ENCODE peak calls at places on chromosomes 16 and 17, in nine cellular contexts. Q is mesenchymal stem cell; G is A549; N is breast epithelium; H is substantia nigra; X is CD8-positive, alpha-beta T cell; M is GM23248; J is adrenal gland; O is MM.1S. R is an unnamed sample.

GRCh38 chr16:48117217-48118105 is 38.3 kb downstream of the ABCC12 start:
- DNase-seq in Q (peak), G (peak), N (no peak), H (no peak), X (peak), M (peak), J (peak), O (no peak), R (no peak)

GRCh38 chr17:49894761-49895160 is 46.9 kb upstream of the TAC4 start:
- DNase-seq in Q (no peak), G (no peak), N (peak), H (no peak), X (no peak), M (no peak), J (no peak), O (no peak), R (no peak)

GRCh38 chr17:5126719-5127488 is 11.1 kb downstream of the USP6 start:
- DNase-seq in Q (no peak), G (no peak), N (peak), H (no peak), X (no peak), M (no peak), J (peak), O (no peak), R (no peak)

GRCh38 chr16:31476305-31477219 is 4.6 kb downstream of the TGFB1I1 start:
- DNase-seq in Q (peak), G (no peak), N (no peak), H (peak), X (peak), M (no peak), J (peak), O (peak), R (peak)

GRCh38 chr16:23071202-23072083 is 77.8 kb downstream of the USP31 start:
- DNase-seq in Q (no peak), G (no peak), N (peak), H (no peak), X (no peak), M (peak), J (no peak), O (no peak), R (no peak)

GRCh38 chr17:31722251-31723056 is 136.6 kb downstream of the COPRS start:
- DNase-seq in Q (peak), G (no peak), N (no peak), H (no peak), X (no peak), M (peak), J (peak), O (no peak), R (no peak)

GRCh38 chr16:28524544-28525179 is 14.1 kb downstream of the NUPR1 start:
- DNase-seq in Q (no peak), G (no peak), N (no peak), H (no peak), X (no peak), M (peak), J (no peak), O (no peak), R (no peak)

GRCh38 chr16:22787456-22788189 is 26.3 kb upstream of the HS3ST2 start:
- DNase-seq in Q (no peak), G (no peak), N (no peak), H (no peak), X (no peak), M (peak), J (no peak), O (no peak), R (peak)

GRCh38 chr17:40622509-40622928 is 25.1 kb downstream of the SMARCE1 start:
- DNase-seq in Q (no peak), G (no peak), N (no peak), H (no peak), X (no peak), M (no peak), J (no peak), O (no peak), R (no peak)

GRCh38 chr16:29699324-29700219 is 20.6 kb downstream of the QPRT start:
- DNase-seq in Q (no peak), G (no peak), N (no peak), H (no peak), X (no peak), M (no peak), J (no peak), O (no peak), R (no peak)

GRCh38 chr17:38604479-38605229 is 1.1 kb downstream of the SRCIN1 start:
- DNase-seq in Q (no peak), G (peak), N (no peak), H (peak), X (no peak), M (peak), J (no peak), O (peak), R (no peak)

GRCh38 chr17:36705651-36706436 is 104.5 kb downstream of the MRM1 start:
- DNase-seq in Q (peak), G (peak), N (no peak), H (no peak), X (peak), M (peak), J (peak), O (peak), R (no peak)

GRCh38 chr17:56596741-56597494 is 3.4 kb downstream of the NOG start:
- DNase-seq in Q (peak), G (no peak), N (no peak), H (no peak), X (peak), M (peak), J (no peak), O (no peak), R (no peak)

GRCh38 chr17:78130439-78131101 is at the start of gene TMC8:
- DNase-seq in Q (no peak), G (no peak), N (no peak), H (no peak), X (peak), M (no peak), J (no peak), O (peak), R (no peak)

GRCh38 chr16:68116256-68116853 is 31.2 kb downstream of the NFATC3 start:
- DNase-seq in Q (peak), G (peak), N (no peak), H (no peak), X (no peak), M (peak), J (no peak), O (peak), R (no peak)

GRCh38 chr17:44988256-44988942 is 20.3 kb upstream of the C1QL1 start:
- DNase-seq in Q (no peak), G (no peak), N (no peak), H (no peak), X (no peak), M (no peak), J (no peak), O (no peak), R (no peak)

GRCh38 chr17:16997514-16998429 is 25.9 kb upstream of the TNFRSF13B start:
- DNase-seq in Q (no peak), G (peak), N (no peak), H (no peak), X (peak), M (no peak), J (no peak), O (no peak), R (no peak)

GRCh38 chr16:46713634-46714033 is 24.2 kb downstream of the ORC6 start:
- DNase-seq in Q (no peak), G (no peak), N (no peak), H (no peak), X (no peak), M (no peak), J (no peak), O (no peak), R (no peak)

GRCh38 chr17:39597372-39598046 is 10.2 kb downstream of the NEUROD2 start:
- DNase-seq in Q (no peak), G (no peak), N (no peak), H (no peak), X (no peak), M (no peak), J (no peak), O (no peak), R (no peak)

GRCh38 chr17:72600934-72601333 is 480.1 kb downstream of the SOX9 start:
- DNase-seq in Q (no peak), G (peak), N (no peak), H (no peak), X (no peak), M (peak), J (no peak), O (no peak), R (no peak)

GRCh38 chr17:41811549-41812175 is at the start of gene P3H4:
- DNase-seq in Q (peak), G (peak), N (peak), H (peak), X (peak), M (peak), J (peak), O (peak), R (peak)

GRCh38 chr17:41810659-41811548 is 845 bp downstream of the P3H4 start:
- DNase-seq in Q (peak), G (no peak), N (no peak), H (no peak), X (no peak), M (peak), J (no peak), O (no peak), R (peak)

GRCh38 chr17:41813699-41814124 is 908 bp downstream of the FKBP10 start:
- DNase-seq in Q (peak), G (no peak), N (no peak), H (no peak), X (no peak), M (peak), J (no peak), O (no peak), R (no peak)

GRCh38 chr17:41813039-41813680 is 356 bp downstream of the FKBP10 start:
- DNase-seq in Q (no peak), G (no peak), N (no peak), H (no peak), X (no peak), M (peak), J (no peak), O (no peak), R (no peak)

GRCh38 chr17:41812176-41813038 is at the start of gene FKBP10:
- DNase-seq in Q (peak), G (peak), N (peak), H (peak), X (peak), M (peak), J (peak), O (peak), R (peak)
- H3K27ac ChIP-seq in Q (peak), G (peak), N (peak), H (peak), X (no peak), M (peak), J (peak), O (no peak), R (peak)

DNA sequence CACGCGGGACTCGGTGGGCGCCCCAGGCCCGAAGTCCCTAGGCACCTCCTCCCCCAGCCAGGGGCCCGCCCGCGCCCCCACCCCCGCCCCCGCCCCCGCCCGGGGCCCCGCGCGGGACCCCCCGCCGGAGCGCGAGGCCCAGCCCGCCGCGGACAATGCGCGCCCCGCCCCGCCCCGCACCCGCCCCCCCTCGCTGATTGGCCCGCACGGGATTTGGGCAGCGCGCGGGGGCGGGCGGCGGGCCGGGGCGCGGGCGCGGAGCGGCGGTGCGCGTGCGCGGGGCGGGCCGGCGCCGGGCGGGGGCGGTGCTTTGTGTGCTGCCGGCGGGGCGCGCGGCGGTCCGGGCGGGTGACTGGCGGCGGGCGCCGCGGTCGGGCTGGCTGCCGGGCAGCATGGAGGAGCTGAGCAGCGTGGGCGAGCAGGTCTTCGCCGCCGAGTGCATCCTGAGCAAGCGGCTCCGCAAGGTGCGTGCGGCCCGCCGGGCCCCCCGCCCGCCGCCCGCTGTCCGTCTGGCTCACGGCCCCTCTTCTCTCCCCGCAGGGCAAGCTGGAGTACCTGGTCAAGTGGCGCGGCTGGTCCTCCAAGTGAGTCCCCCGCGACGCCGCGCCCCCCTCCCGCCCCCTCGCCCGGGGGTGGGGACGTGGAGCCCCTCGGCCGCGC is at the start of gene CBX2:
- DNase-seq in Q (peak), G (peak), N (no peak), H (peak), X (peak), M (peak), J (peak), O (peak), R (peak)
- H3K27ac ChIP-seq in Q (no peak), G (peak), N (peak), H (peak), X (no peak), M (no peak), J (no peak), O (no peak), R (peak)

DNA sequence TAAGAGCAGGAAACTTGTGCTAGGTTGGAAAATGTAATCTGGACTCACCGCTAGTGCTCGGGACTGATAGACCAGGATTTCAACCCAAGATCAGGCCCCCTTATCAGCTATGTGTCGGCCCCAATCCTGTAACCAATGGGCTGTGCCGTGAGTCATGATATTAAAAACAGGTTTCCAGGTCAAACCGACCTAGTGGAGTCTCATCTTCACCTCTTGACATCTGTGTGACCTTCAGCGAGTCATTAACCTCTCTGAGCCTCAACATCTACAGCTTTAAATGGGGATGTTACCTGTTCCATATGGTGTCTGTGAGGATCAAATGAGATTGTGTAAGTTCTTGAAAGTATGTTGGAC is 512 bp downstream of the PMM2 start:
- DNase-seq in Q (no peak), G (peak), N (no peak), H (no peak), X (no peak), M (peak), J (no peak), O (no peak), R (no peak)
- H3K27ac ChIP-seq in Q (peak), G (peak), N (peak), H (peak), X (peak), M (peak), J (peak), O (peak), R (peak)

GRCh38 chr16:74477226-74477625 is 55.9 kb upstream of the CLEC18B start:
- DNase-seq in Q (no peak), G (peak), N (no peak), H (no peak), X (no peak), M (no peak), J (no peak), O (no peak), R (no peak)

GRCh38 chr16:74485916-74486315 is 64.6 kb upstream of the CLEC18B start:
- DNase-seq in Q (no peak), G (no peak), N (no peak), H (no peak), X (no peak), M (no peak), J (no peak), O (no peak), R (peak)

GRCh38 chr16:74480150-74481029 is 59.1 kb upstream of the CLEC18B start:
- DNase-seq in Q (no peak), G (peak), N (peak), H (no peak), X (no peak), M (peak), J (no peak), O (no peak), R (peak)
- H3K27ac ChIP-seq in Q (peak), G (peak), N (peak), H (no peak), X (no peak), M (peak), J (no peak), O (no peak), R (peak)

GRCh38 chr16:20904507-20905079 is 4.0 kb downstream of the LYRM1 start:
- DNase-seq in Q (peak), G (no peak), N (no peak), H (no peak), X (no peak), M (peak), J (no peak), O (peak), R (peak)

GRCh38 chr16:20903889-20904506 is 3.4 kb downstream of the LYRM1 start:
- DNase-seq in Q (peak), G (no peak), N (no peak), H (no peak), X (no peak), M (no peak), J (no peak), O (no peak), R (no peak)

GRCh38 chr16:20906225-20906870 is 5.8 kb downstream of the LYRM1 start:
- DNase-seq in Q (peak), G (peak), N (no peak), H (no peak), X (no peak), M (peak), J (no peak), O (no peak), R (no peak)

GRCh38 chr16:20905576-20905975 is 5.0 kb downstream of the LYRM1 start:
- DNase-seq in Q (peak), G (no peak), N (no peak), H (no peak), X (no peak), M (peak), J (no peak), O (no peak), R (no peak)

GRCh38 chr16:20906871-20907255 is 6.3 kb downstream of the LYRM1 start:
- DNase-seq in Q (no peak), G (no peak), N (no peak), H (no peak), X (no peak), M (no peak), J (no peak), O (no peak), R (no peak)
- H3K27ac ChIP-seq in Q (peak), G (peak), N (peak), H (no peak), X (no peak), M (peak), J (peak), O (no peak), R (peak)

DNA sequence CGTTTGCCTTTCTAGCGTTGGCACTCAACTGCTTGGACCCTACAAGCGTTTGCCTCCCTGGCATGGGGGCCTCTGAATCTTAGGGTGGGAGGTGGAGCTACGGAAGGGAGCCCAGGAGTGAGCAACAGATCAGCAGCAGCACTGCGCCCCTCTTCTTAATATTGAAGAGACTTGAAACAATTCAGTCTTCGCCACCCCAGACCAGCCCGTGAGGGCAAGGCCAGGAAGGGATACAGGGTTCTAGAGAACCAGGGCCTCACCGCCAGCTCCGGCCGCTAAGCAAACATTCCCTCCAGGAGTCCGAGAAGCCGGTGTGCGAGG is 1.5 kb upstream of the GPRC5C start:
- DNase-seq in Q (no peak), G (peak), N (no peak), H (no peak), X (no peak), M (no peak), J (no peak), O (no peak), R (no peak)
- H3K27ac ChIP-seq in Q (peak), G (peak), N (peak), H (peak), X (no peak), M (no peak), J (peak), O (no peak), R (peak)

DNA sequence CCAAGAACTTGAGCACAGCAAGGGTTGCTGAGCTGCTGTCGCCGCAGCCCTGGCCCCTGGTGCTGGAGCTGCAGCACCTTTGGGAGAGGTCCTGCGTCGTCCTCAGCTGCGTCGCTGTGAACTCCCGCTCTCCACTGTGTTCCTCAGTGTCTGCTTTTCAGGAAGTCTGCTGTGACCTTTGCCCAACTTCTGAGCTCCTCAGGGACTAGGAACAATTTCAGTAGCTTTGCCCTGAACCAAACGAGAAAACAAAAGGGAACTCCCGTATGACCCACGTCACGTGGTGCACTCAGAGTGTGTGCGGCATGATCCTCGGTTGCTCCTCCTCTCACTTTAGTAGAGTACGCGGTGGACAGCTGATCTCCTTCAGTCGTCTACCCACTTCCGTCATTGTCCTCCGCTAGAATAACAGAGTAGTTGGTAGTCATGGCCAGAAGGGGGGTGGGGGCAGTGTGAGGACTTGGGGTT is 44.2 kb downstream of the WDR45B start:
- DNase-seq in Q (peak), G (no peak), N (no peak), H (peak), X (no peak), M (no peak), J (peak), O (no peak), R (no peak)
- H3K27ac ChIP-seq in Q (no peak), G (no peak), N (peak), H (peak), X (no peak), M (no peak), J (no peak), O (no peak), R (no peak)

GRCh38 chr16:3986235-3986544 is 105.7 kb upstream of the CREBBP start:
- DNase-seq in Q (no peak), G (no peak), N (no peak), H (no peak), X (no peak), M (no peak), J (no peak), O (peak), R (no peak)

GRCh38 chr16:3992297-3993051 is 112.0 kb upstream of the CREBBP start:
- DNase-seq in Q (no peak), G (no peak), N (no peak), H (no peak), X (no peak), M (no peak), J (no peak), O (no peak), R (no peak)

GRCh38 chr16:3987231-3987630 is 106.7 kb upstream of the CREBBP start:
- DNase-seq in Q (no peak), G (no peak), N (no peak), H (no peak), X (no peak), M (no peak), J (no peak), O (no peak), R (no peak)

GRCh38 chr16:3993052-3993785 is 112.7 kb upstream of the CREBBP start:
- DNase-seq in Q (no peak), G (no peak), N (no peak), H (no peak), X (no peak), M (no peak), J (no peak), O (no peak), R (no peak)

DNA sequence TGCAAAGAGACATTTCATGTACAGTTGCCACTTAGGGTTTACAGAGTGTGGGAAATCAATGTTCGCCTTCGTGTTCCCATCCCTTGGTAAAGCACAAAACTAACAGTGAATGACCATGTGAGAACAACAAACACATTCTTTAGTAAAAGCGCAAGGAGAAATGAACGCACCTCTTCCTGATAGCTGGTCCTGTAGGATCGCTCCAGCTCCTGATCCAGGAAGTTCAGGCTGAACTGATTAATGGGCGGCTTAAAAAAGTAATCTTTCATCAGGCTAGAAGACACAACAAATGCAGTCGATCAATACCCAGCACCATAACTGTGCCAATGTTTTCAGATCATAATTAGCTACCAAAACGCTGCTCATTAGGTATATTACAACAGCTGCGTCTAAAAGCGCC is 108.3 kb upstream of the CREBBP start:
- DNase-seq in Q (no peak), G (no peak), N (no peak), H (no peak), X (no peak), M (no peak), J (no peak), O (no peak), R (no peak)
- H3K27ac ChIP-seq in Q (no peak), G (no peak), N (no peak), H (no peak), X (no peak), M (no peak), J (no peak), O (no peak), R (no peak)

R was measured in prostate gland.